ENCODE peak calls at places on chromosomes 3 and 15, in four cellular contexts. J is GM12878, P is OCI-LY7, V is PC-9. I is an unnamed sample.

GRCh38 chr3:182792901-182793662 is at the start of gene ATP11B:
- DNase-seq in P (peak), V (peak), J (no peak), I (peak)

GRCh38 chr3:37945803-37946530 is 44.6 kb upstream of the VILL start:
- DNase-seq in V (peak), P (no peak), J (no peak), I (no peak)

GRCh38 chr3:54121404-54122045 is 827 bp upstream of the CACNA2D3 start:
- DNase-seq in J (no peak), V (no peak), P (peak), I (no peak)

GRCh38 chr3:171309906-171310359 is 150.3 kb downstream of the TNIK start:
- DNase-seq in J (no peak), V (no peak), P (no peak), I (no peak)

GRCh38 chr15:54884312-54884711 is 312.4 kb downstream of the RSL24D1 start:
- DNase-seq in V (no peak), J (no peak), P (no peak), I (no peak)

GRCh38 chr15:80984856-80985255 is 4.8 kb downstream of the MESD start:
- DNase-seq in J (no peak), V (no peak), P (no peak), I (no peak)

GRCh38 chr3:67737158-67737557 is 82.7 kb upstream of the SUCLG2 start:
- DNase-seq in V (no peak), P (no peak), J (no peak), I (no peak)

GRCh38 chr3:194736896-194737600 is 51.4 kb downstream of the FAM43A start:
- DNase-seq in V (no peak), J (peak), P (peak), I (no peak)

GRCh38 chr3:46193436-46193835 is 14.7 kb downstream of the CCR1 start:
- DNase-seq in J (no peak), P (no peak), V (no peak), I (no peak)

GRCh38 chr3:14274537-14274936 is 95.9 kb downstream of the LSM3 start:
- DNase-seq in V (no peak), J (no peak), P (peak), I (no peak)

GRCh38 chr3:12938258-12938711 is 96.9 kb upstream of the RPL32 start:
- DNase-seq in V (no peak), J (no peak), P (no peak), I (no peak)

GRCh38 chr3:113231827-113232253 is 20.5 kb downstream of the BOC start:
- DNase-seq in J (no peak), V (peak), P (no peak), I (peak)

GRCh38 chr3:185152433-185153169 is at the start of gene C3orf70:
- DNase-seq in J (no peak), P (no peak), V (peak), I (no peak)

GRCh38 chr3:182118081-182118480 is 406.4 kb downstream of the SOX2 start:
- DNase-seq in V (peak), J (no peak), P (no peak), I (no peak)

GRCh38 chr3:108391917-108392585 is 95.7 kb downstream of the HHLA2 start:
- DNase-seq in P (no peak), J (no peak), V (no peak), I (no peak)

GRCh38 chr3:22988566-22988965 is 214.6 kb upstream of the UBE2E2 start:
- DNase-seq in P (no peak), J (no peak), V (no peak), I (no peak)

GRCh38 chr3:185759523-185759922 is 65.3 kb downstream of the IGF2BP2 start:
- DNase-seq in J (no peak), V (no peak), P (no peak), I (no peak)

GRCh38 chr15:44275431-44275830 is 13.1 kb upstream of the GOLM2 start:
- DNase-seq in V (no peak), P (no peak), J (no peak), I (no peak)

GRCh38 chr15:83062768-83063180 is 4.3 kb downstream of the BTBD1 start:
- DNase-seq in P (no peak), V (no peak), J (no peak), I (no peak)

GRCh38 chr3:142374687-142375086 is 73.2 kb downstream of the XRN1 start:
- DNase-seq in J (no peak), V (no peak), P (no peak), I (no peak)

GRCh38 chr3:19147905-19148767 is at the start of gene KCNH8:
- DNase-seq in J (no peak), P (peak), V (peak), I (no peak)

GRCh38 chr3:146640955-146641867 is 36.1 kb upstream of the PLSCR5 start:
- DNase-seq in P (peak), V (peak), J (no peak), I (no peak)

GRCh38 chr3:53978386-53978785 is 86.7 kb upstream of the SELENOK start:
- DNase-seq in V (no peak), P (no peak), J (no peak), I (no peak)

GRCh38 chr3:99023590-99024192 is 122.2 kb upstream of the DCBLD2 start:
- DNase-seq in J (no peak), P (peak), V (no peak), I (no peak)

GRCh38 chr3:10344147-10344943 is 23.4 kb upstream of the SEC13 start:
- DNase-seq in J (no peak), V (peak), P (peak), I (no peak)

GRCh38 chr15:38895326-38896282 is 331.0 kb upstream of the RASGRP1 start:
- DNase-seq in J (no peak), P (no peak), V (no peak), I (no peak)

GRCh38 chr3:9352917-9353823 is 9.7 kb upstream of the THUMPD3 start:
- DNase-seq in J (peak), P (peak), V (peak), I (peak)

GRCh38 chr3:6671363-6671762 is 189.6 kb upstream of the GRM7 start:
- DNase-seq in P (no peak), J (no peak), V (no peak), I (no peak)

GRCh38 chr15:99445272-99445850 is 120.4 kb upstream of the MEF2A start:
- DNase-seq in P (no peak), J (no peak), V (no peak), I (no peak)

GRCh38 chr3:3127432-3128010 is 781 bp downstream of the TRNT1 start:
- DNase-seq in P (peak), V (peak), J (no peak), I (no peak)

GRCh38 chr15:96342143-96342466 is 11.6 kb downstream of the NR2F2 start:
- DNase-seq in P (no peak), J (no peak), V (no peak), I (no peak)

GRCh38 chr3:115713247-115713646 is 89.9 kb downstream of the GAP43 start:
- DNase-seq in V (no peak), J (no peak), P (no peak), I (no peak)

GRCh38 chr3:177330771-177331170 is 133.5 kb upstream of the TBL1XR1 start:
- DNase-seq in P (no peak), V (no peak), J (no peak), I (no peak)

GRCh38 chr15:90902656-90902995 is 476 bp upstream of the MAN2A2 start:
- DNase-seq in J (no peak), P (no peak), V (no peak), I (no peak)

GRCh38 chr3:71816141-71816540 is 31.2 kb upstream of the PROK2 start:
- DNase-seq in J (no peak), P (no peak), V (no peak), I (no peak)

GRCh38 chr3:39724233-39724846 is 85.1 kb upstream of the MYRIP start:
- DNase-seq in J (no peak), V (no peak), P (no peak), I (no peak)

GRCh38 chr3:47612178-47612577 is 33.5 kb upstream of the CSPG5 start:
- DNase-seq in J (no peak), P (no peak), V (no peak), I (no peak)

DNA sequence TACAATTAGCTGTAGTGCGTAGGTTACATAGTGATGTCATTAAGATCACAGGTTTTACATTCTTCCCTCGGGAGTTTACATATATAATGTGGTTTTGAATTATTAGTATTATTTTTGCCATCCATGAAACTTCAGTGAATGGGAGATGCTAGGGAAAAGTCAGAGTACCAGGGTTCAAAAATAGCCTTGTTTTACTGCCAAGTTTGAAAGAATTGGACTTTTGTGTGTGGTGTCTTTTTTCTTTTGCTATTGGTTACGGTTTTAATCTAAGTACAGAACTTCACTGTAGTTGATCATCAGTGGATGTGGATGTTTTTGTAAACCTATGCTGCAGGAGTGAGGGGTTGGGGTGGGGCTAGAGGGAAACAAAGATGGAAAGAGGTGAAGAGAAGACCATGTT is 20.7 kb downstream of the SLC25A26 start:
- DNase-seq in J (no peak), P (no peak), V (no peak), I (no peak)
- H3K27ac ChIP-seq in J (no peak), P (no peak), V (no peak), I (no peak)

DNA sequence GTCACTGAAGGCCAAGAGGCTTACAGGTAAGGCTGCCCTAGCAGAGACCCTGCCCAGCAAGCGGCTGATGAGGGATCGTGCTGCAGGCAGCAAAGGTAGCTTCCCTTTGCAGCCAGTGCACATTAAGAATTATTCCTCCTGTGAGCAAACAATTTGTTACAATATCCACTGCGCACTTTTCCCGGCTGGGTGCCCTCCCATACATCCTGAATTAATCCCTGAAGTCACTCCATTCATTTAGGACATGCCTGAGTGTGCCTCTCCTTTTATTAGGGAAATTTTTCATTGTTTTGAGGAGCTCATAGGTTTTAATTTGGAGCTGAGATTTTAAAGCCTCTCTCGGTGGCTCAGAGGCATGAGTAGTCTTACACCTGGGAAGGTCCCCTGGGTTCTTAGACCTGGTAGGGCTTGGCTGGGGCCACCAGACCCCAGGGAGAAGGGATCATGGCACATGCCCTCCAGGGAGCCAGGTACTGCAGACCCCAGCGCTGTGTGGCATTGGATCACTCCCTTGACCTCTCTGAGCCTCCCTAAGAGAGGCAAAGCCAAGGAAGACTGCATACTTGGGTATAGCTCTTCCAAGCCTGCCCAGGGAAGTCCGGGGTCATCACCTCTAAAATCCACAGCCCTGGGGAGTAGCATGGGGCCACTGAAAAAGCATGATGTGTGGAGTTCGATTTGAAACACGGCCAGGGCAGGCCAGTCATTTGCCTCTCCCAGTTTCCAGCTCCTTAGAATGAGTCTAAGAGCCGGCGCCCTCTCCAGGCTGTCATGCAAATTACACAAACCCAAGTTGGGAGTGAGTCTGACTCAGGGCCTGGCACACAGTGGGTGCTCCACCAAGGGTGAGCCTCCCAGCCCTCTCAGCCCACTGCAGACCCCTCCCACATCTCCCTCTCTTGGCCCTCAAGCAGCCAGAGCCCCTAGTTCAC is 151.9 kb upstream of the LINGO1 start:
- DNase-seq in V (peak), P (peak), J (no peak), I (peak)
- TF ChIP-seq CTCF in V (peak), P (peak), J (peak), I (peak)

GRCh38 chr15:69065981-69066645 is 51.6 kb downstream of the NOX5 start:
- DNase-seq in P (no peak), V (no peak), J (no peak), I (no peak)

GRCh38 chr15:69071265-69071664 is 56.8 kb downstream of the NOX5 start:
- DNase-seq in P (no peak), V (no peak), J (no peak), I (no peak)

GRCh38 chr15:69067296-69067695 is 52.8 kb downstream of the NOX5 start:
- DNase-seq in P (no peak), V (no peak), J (no peak), I (no peak)

GRCh38 chr15:69066646-69066995 is 52.1 kb downstream of the NOX5 start:
- DNase-seq in P (no peak), J (no peak), V (no peak), I (no peak)

DNA sequence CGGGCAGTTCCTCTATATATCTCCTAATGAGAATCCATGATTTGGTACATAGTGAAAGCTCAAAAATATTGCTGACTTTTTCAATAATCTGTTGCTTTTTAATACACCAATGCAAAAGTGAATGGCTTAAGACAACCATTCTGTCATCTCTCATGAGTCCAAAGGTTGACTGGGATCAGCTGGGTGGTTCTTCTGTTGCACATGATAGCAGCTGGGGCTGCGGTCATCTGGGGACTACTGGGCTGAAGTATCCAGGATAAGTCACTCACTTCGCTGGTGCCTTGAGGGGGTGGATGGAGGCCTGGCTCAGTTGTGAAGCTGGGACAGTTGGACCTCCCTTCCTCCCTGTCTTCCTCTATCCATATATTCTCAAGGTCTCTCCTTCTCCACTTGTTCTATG is 53.7 kb downstream of the NOX5 start:
- DNase-seq in V (no peak), P (no peak), J (no peak), I (no peak)
- H3K27ac ChIP-seq in V (no peak), P (no peak), J (no peak), I (no peak)

DNA sequence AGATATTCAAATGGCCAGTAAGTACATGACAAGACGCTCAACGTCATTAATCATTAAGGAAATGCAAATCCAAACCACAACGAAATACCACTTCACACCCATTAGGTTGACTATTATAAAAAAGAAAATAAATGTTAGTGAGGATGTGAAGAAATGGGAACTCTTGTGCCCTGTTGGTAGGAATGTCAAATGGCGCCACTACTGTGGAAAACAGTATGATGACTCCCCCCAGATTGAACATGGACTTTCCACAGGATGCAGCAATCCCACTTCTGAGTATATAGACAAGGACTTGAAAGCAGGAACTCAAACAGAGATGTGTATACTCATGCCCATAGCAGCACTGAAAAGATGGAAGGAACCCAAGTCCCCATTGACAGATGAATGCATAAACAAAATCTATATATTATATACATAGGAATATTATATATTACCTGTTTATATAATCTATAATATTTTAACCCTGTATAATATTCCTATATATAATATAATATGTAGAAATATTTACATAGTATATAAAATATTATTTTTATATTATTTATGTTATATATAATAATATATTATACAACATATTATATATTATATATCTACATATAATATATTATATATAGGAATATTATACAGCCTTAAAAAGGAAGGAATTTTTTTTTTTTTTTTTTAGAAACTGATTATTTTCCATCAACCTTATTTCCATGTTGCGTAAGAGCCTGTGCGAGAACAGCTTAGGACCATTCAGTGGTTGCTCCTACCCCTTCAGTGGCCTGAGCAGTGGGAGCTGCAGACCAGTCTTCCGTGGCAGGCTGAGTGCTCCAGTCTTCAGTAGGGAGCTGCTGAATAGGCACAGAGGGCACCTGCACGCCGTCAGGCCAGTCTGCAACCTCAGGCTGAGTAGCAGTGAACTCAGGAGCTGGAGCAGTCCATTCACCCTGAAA is 17.6 kb upstream of the PIGZ start:
- DNase-seq in P (no peak), J (no peak), V (no peak), I (no peak)
- TF ChIP-seq CTCF in P (no peak), J (no peak), V (peak), I (no peak)

GRCh38 chr3:143430582-143430981 is 311.0 kb downstream of the CHST2 start:
- DNase-seq in P (no peak), J (no peak), V (no peak), I (no peak)
- H3K27ac ChIP-seq in P (no peak), J (no peak), V (no peak), I (no peak)

DNA sequence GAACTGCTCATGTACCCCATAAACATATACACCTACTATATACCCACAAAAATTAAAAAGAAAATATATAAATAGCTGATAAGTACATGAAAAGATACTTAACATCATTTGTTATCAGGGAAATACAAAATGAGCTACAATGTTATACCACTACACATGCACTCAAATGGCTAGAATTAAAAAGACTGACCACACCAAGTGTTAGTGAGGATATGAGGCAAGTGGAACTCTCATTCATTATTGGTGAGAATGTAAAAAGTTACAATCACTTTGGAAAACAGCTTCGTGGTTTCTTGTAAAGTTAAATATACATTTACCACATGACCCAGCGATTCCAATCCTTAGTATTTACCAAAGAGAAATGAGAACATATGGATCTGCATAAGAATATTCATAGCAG is 26.5 kb downstream of the EOMES start:
- DNase-seq in J (no peak), P (no peak), V (no peak), I (no peak)
- TF ChIP-seq CTCF in J (no peak), P (no peak), V (no peak), I (no peak)

GRCh38 chr15:63367390-63367789 is 14.3 kb downstream of the CA12 start:
- DNase-seq in P (no peak), J (no peak), V (no peak), I (no peak)
- H3K27ac ChIP-seq in P (no peak), J (no peak), V (peak), I (no peak)

GRCh38 chr3:24726423-24726822 is 231.8 kb upstream of the THRB start:
- DNase-seq in J (no peak), P (no peak), V (no peak), I (no peak)
- TF ChIP-seq CTCF in J (no peak), P (peak), V (no peak), I (no peak)

GRCh38 chr3:167467848-167468611 is 5.8 kb downstream of the SERPINI2 start:
- DNase-seq in V (no peak), P (no peak), J (no peak), I (no peak)
- H3K27ac ChIP-seq in V (no peak), P (no peak), J (no peak), I (no peak)

GRCh38 chr15:98150531-98150930 is 190.0 kb downstream of the ARRDC4 start:
- DNase-seq in J (no peak), P (peak), V (no peak), I (no peak)

GRCh38 chr15:98154863-98155262 is 194.4 kb downstream of the ARRDC4 start:
- DNase-seq in P (no peak), J (no peak), V (no peak), I (no peak)

GRCh38 chr15:98147415-98147814 is 186.9 kb downstream of the ARRDC4 start:
- DNase-seq in P (peak), J (no peak), V (no peak), I (no peak)

GRCh38 chr15:98150084-98150483 is 189.6 kb downstream of the ARRDC4 start:
- DNase-seq in J (no peak), V (no peak), P (peak), I (no peak)

GRCh38 chr15:98151098-98151497 is 190.6 kb downstream of the ARRDC4 start:
- DNase-seq in P (no peak), J (no peak), V (no peak), I (no peak)
- TF ChIP-seq CTCF in P (no peak), J (no peak), V (no peak), I (no peak)